ENCODE peak calls at places on chromosomes 16 and 17, in six cellular contexts. One of them, this sample, is unnamed.

GRCh38 chr17:37802712-37803416 is 58.0 kb upstream of the HNF1B start:
- DNase-seq in neuronal stem cell: no peak
- DNase-seq in IMR-90: peak; percentile 80
- DNase-seq in H9: no peak
- DNase-seq in mesendoderm: no peak
- DNase-seq in H1: no peak
- DNase-seq in this sample: peak; percentile 65

GRCh38 chr17:68491864-68492263 is 20.4 kb upstream of the PRKAR1A start:
- DNase-seq in neuronal stem cell: no peak
- DNase-seq in IMR-90: no peak
- DNase-seq in H9: no peak
- DNase-seq in mesendoderm: no peak
- DNase-seq in H1: no peak
- DNase-seq in this sample: no peak

GRCh38 chr17:17525331-17525730 is 29.1 kb upstream of the RASD1 start:
- DNase-seq in neuronal stem cell: no peak
- DNase-seq in IMR-90: no peak
- DNase-seq in H9: no peak
- DNase-seq in mesendoderm: no peak
- DNase-seq in H1: no peak
- DNase-seq in this sample: no peak

GRCh38 chr16:24853169-24853824 is 7.5 kb downstream of the SLC5A11 start:
- DNase-seq in neuronal stem cell: no peak
- DNase-seq in IMR-90: no peak
- DNase-seq in H9: no peak
- DNase-seq in mesendoderm: no peak
- DNase-seq in H1: no peak
- DNase-seq in this sample: no peak

GRCh38 chr16:66549284-66550131 is at the start of gene TK2:
- DNase-seq in neuronal stem cell: peak; percentile 54
- DNase-seq in IMR-90: peak; percentile 72
- DNase-seq in H9: peak; percentile 74
- DNase-seq in mesendoderm: peak; percentile 80
- DNase-seq in H1: peak; percentile 80
- DNase-seq in this sample: peak; percentile 69

GRCh38 chr17:80071116-80071980 is 30.0 kb upstream of the GAA start:
- DNase-seq in neuronal stem cell: no peak
- DNase-seq in IMR-90: peak; percentile 40
- DNase-seq in H9: no peak
- DNase-seq in mesendoderm: no peak
- DNase-seq in H1: no peak
- DNase-seq in this sample: no peak

GRCh38 chr17:83199500-83200201 is 120.2 kb downstream of the METRNL start:
- DNase-seq in neuronal stem cell: no peak
- DNase-seq in IMR-90: peak; percentile 49
- DNase-seq in H9: no peak
- DNase-seq in mesendoderm: no peak
- DNase-seq in H1: no peak
- DNase-seq in this sample: no peak

GRCh38 chr17:16419074-16419928 is 3.9 kb downstream of the TRPV2 start:
- DNase-seq in neuronal stem cell: no peak
- DNase-seq in IMR-90: peak; percentile 94
- DNase-seq in H9: no peak
- DNase-seq in mesendoderm: peak; percentile 82
- DNase-seq in H1: no peak
- DNase-seq in this sample: peak; percentile 96

GRCh38 chr17:9926150-9926804 is 21.2 kb upstream of the RCVRN start:
- DNase-seq in neuronal stem cell: no peak
- DNase-seq in IMR-90: no peak
- DNase-seq in H9: no peak
- DNase-seq in mesendoderm: no peak
- DNase-seq in H1: no peak
- DNase-seq in this sample: no peak

GRCh38 chr17:69954241-69954933 is 120.6 kb upstream of the KCNJ16 start:
- DNase-seq in neuronal stem cell: no peak
- DNase-seq in IMR-90: peak; percentile 38
- DNase-seq in H9: no peak
- DNase-seq in mesendoderm: no peak
- DNase-seq in H1: no peak
- DNase-seq in this sample: no peak

GRCh38 chr16:67605641-67606040 is 39.3 kb upstream of the CARMIL2 start:
- DNase-seq in neuronal stem cell: no peak
- DNase-seq in IMR-90: no peak
- DNase-seq in H9: no peak
- DNase-seq in mesendoderm: no peak
- DNase-seq in H1: no peak
- DNase-seq in this sample: no peak

GRCh38 chr16:56288019-56288418 is 96.7 kb downstream of the GNAO1 start:
- DNase-seq in neuronal stem cell: no peak
- DNase-seq in IMR-90: no peak
- DNase-seq in H9: no peak
- DNase-seq in mesendoderm: no peak
- DNase-seq in H1: no peak
- DNase-seq in this sample: no peak

GRCh38 chr17:31583795-31584340 is 192.4 kb downstream of the RAB11FIP4 start:
- DNase-seq in neuronal stem cell: no peak
- DNase-seq in IMR-90: no peak
- DNase-seq in H9: no peak
- DNase-seq in mesendoderm: no peak
- DNase-seq in H1: no peak
- DNase-seq in this sample: no peak

GRCh38 chr17:30225919-30226553 is 9.5 kb downstream of the SLC6A4 start:
- DNase-seq in neuronal stem cell: no peak
- DNase-seq in IMR-90: no peak
- DNase-seq in H9: no peak
- DNase-seq in mesendoderm: no peak
- DNase-seq in H1: no peak
- DNase-seq in this sample: no peak

GRCh38 chr16:55913717-55914116 is 38.5 kb upstream of the CES5A start:
- DNase-seq in neuronal stem cell: no peak
- DNase-seq in IMR-90: no peak
- DNase-seq in H9: no peak
- DNase-seq in mesendoderm: no peak
- DNase-seq in H1: no peak
- DNase-seq in this sample: no peak

GRCh38 chr17:56598471-56598870 is 5.0 kb downstream of the NOG start:
- DNase-seq in neuronal stem cell: no peak
- DNase-seq in IMR-90: peak; percentile 65
- DNase-seq in H9: no peak
- DNase-seq in mesendoderm: peak; percentile 82
- DNase-seq in H1: no peak
- DNase-seq in this sample: peak; percentile 45

GRCh38 chr16:75039941-75040340 is 41.1 kb downstream of the ZNRF1 start:
- DNase-seq in neuronal stem cell: no peak
- DNase-seq in IMR-90: no peak
- DNase-seq in H9: no peak
- DNase-seq in mesendoderm: no peak
- DNase-seq in H1: no peak
- DNase-seq in this sample: no peak

GRCh38 chr16:70495425-70496182 is 27.8 kb downstream of the COG4 start:
- DNase-seq in neuronal stem cell: no peak
- DNase-seq in IMR-90: no peak
- DNase-seq in H9: no peak
- DNase-seq in mesendoderm: no peak
- DNase-seq in H1: no peak
- DNase-seq in this sample: no peak

GRCh38 chr17:48500435-48501426 is 30.1 kb downstream of the HOXB1 start:
- DNase-seq in neuronal stem cell: no peak
- DNase-seq in IMR-90: peak; percentile 64
- DNase-seq in H9: peak; percentile 61
- DNase-seq in mesendoderm: peak; percentile 84
- DNase-seq in H1: no peak
- DNase-seq in this sample: peak; percentile 86

GRCh38 chr17:39212841-39213480 is 12.8 kb downstream of the STAC2 start:
- DNase-seq in neuronal stem cell: no peak
- DNase-seq in IMR-90: no peak
- DNase-seq in H9: peak; percentile 60
- DNase-seq in mesendoderm: no peak
- DNase-seq in H1: no peak
- DNase-seq in this sample: no peak

GRCh38 chr16:64910351-64910750 is 211.5 kb downstream of the CDH11 start:
- DNase-seq in neuronal stem cell: no peak
- DNase-seq in IMR-90: peak; percentile 96
- DNase-seq in H9: peak; percentile 30
- DNase-seq in mesendoderm: peak; percentile 78
- DNase-seq in H1: no peak
- DNase-seq in this sample: peak; percentile 87

GRCh38 chr17:36827056-36827455 is 110.2 kb upstream of the LHX1 start:
- DNase-seq in neuronal stem cell: no peak
- DNase-seq in IMR-90: no peak
- DNase-seq in H9: no peak
- DNase-seq in mesendoderm: no peak
- DNase-seq in H1: no peak
- DNase-seq in this sample: no peak

GRCh38 chr17:1154704-1155103 is 25.1 kb downstream of the ABR start:
- DNase-seq in neuronal stem cell: no peak
- DNase-seq in IMR-90: no peak
- DNase-seq in H9: no peak
- DNase-seq in mesendoderm: no peak
- DNase-seq in H1: no peak
- DNase-seq in this sample: no peak

GRCh38 chr16:11572301-11572995 is 14.3 kb downstream of the LITAF start:
- DNase-seq in neuronal stem cell: no peak
- DNase-seq in IMR-90: no peak
- DNase-seq in H9: no peak
- DNase-seq in mesendoderm: no peak
- DNase-seq in H1: no peak
- DNase-seq in this sample: no peak

GRCh38 chr17:77090476-77090875 is 50.3 kb upstream of the SEC14L1 start:
- DNase-seq in neuronal stem cell: no peak
- DNase-seq in IMR-90: no peak
- DNase-seq in H9: no peak
- DNase-seq in mesendoderm: no peak
- DNase-seq in H1: no peak
- DNase-seq in this sample: no peak

GRCh38 chr16:79253100-79253631 is 347.4 kb downstream of the MAF start:
- DNase-seq in neuronal stem cell: no peak
- DNase-seq in IMR-90: no peak
- DNase-seq in H9: no peak
- DNase-seq in mesendoderm: no peak
- DNase-seq in H1: no peak
- DNase-seq in this sample: no peak

GRCh38 chr17:66576473-66576872 is 258.4 kb upstream of the CACNG5 start:
- DNase-seq in neuronal stem cell: no peak
- DNase-seq in IMR-90: no peak
- DNase-seq in H9: peak; percentile 8
- DNase-seq in mesendoderm: no peak
- DNase-seq in H1: no peak
- DNase-seq in this sample: no peak

GRCh38 chr17:70144260-70144846 is 25.0 kb upstream of the KCNJ2 start:
- DNase-seq in neuronal stem cell: peak; percentile 9
- DNase-seq in IMR-90: peak; percentile 54
- DNase-seq in H9: no peak
- DNase-seq in mesendoderm: no peak
- DNase-seq in H1: no peak
- DNase-seq in this sample: peak; percentile 52

GRCh38 chr16:69364088-69364487 is 12.5 kb upstream of the TMED6 start:
- DNase-seq in neuronal stem cell: no peak
- DNase-seq in IMR-90: no peak
- DNase-seq in H9: no peak
- DNase-seq in mesendoderm: no peak
- DNase-seq in H1: no peak
- DNase-seq in this sample: no peak

GRCh38 chr17:55410722-55411462 is 10.7 kb downstream of the MMD start:
- DNase-seq in neuronal stem cell: no peak
- DNase-seq in IMR-90: no peak
- DNase-seq in H9: no peak
- DNase-seq in mesendoderm: no peak
- DNase-seq in H1: no peak
- DNase-seq in this sample: no peak

GRCh38 chr17:882827-883585 is 96.6 kb downstream of the NXN start:
- DNase-seq in neuronal stem cell: peak; percentile 54
- DNase-seq in IMR-90: peak; percentile 66
- DNase-seq in H9: peak; percentile 75
- DNase-seq in mesendoderm: peak; percentile 88
- DNase-seq in H1: no peak
- DNase-seq in this sample: peak; percentile 69

GRCh38 chr17:62705116-62705515 is 77.6 kb downstream of the MRC2 start:
- DNase-seq in neuronal stem cell: no peak
- DNase-seq in IMR-90: no peak
- DNase-seq in H9: no peak
- DNase-seq in mesendoderm: peak; percentile 86
- DNase-seq in H1: no peak
- DNase-seq in this sample: no peak
- H3K18ac ChIP-seq in neuronal stem cell: no peak overlapping the region
- H3K18ac ChIP-seq in IMR-90: peak overlapping the region; percentile 58
- H3K18ac ChIP-seq in H9: no peak overlapping the region
- H3K18ac ChIP-seq in mesendoderm: peak overlapping the region; percentile 97
- H3K18ac ChIP-seq in H1: peak overlapping the region; percentile 89
- H3K18ac ChIP-seq in this sample: peak overlapping the region; percentile 37

GRCh38 chr16:17340804-17341203 is 130.0 kb downstream of the XYLT1 start:
- DNase-seq in neuronal stem cell: no peak
- DNase-seq in IMR-90: no peak
- DNase-seq in H9: no peak
- DNase-seq in mesendoderm: no peak
- DNase-seq in H1: no peak
- DNase-seq in this sample: no peak
- H2BK15ac ChIP-seq in neuronal stem cell: no peak overlapping the region
- H2BK15ac ChIP-seq in IMR-90: peak overlapping the region; percentile 29
- H2BK15ac ChIP-seq in H9: no peak overlapping the region
- H2BK15ac ChIP-seq in mesendoderm: no peak overlapping the region
- H2BK15ac ChIP-seq in H1: no peak overlapping the region
- H2BK15ac ChIP-seq in this sample: no peak overlapping the region

GRCh38 chr17:43442711-43443110 is 41.1 kb upstream of the DHX8 start:
- DNase-seq in neuronal stem cell: no peak
- DNase-seq in IMR-90: peak; percentile 80
- DNase-seq in H9: no peak
- DNase-seq in mesendoderm: no peak
- DNase-seq in H1: no peak
- DNase-seq in this sample: peak; percentile 70

GRCh38 chr17:43446773-43447172 is 37.0 kb upstream of the DHX8 start:
- DNase-seq in neuronal stem cell: no peak
- DNase-seq in IMR-90: no peak
- DNase-seq in H9: no peak
- DNase-seq in mesendoderm: no peak
- DNase-seq in H1: no peak
- DNase-seq in this sample: no peak

GRCh38 chr17:43445009-43445589 is 38.7 kb upstream of the DHX8 start:
- DNase-seq in neuronal stem cell: no peak
- DNase-seq in IMR-90: no peak
- DNase-seq in H9: no peak
- DNase-seq in mesendoderm: no peak
- DNase-seq in H1: no peak
- DNase-seq in this sample: no peak

GRCh38 chr17:43443381-43443780 is 40.4 kb upstream of the DHX8 start:
- DNase-seq in neuronal stem cell: no peak
- DNase-seq in IMR-90: no peak
- DNase-seq in H9: no peak
- DNase-seq in mesendoderm: no peak
- DNase-seq in H1: no peak
- DNase-seq in this sample: no peak

GRCh38 chr17:43444223-43445008 is 39.4 kb upstream of the DHX8 start:
- DNase-seq in neuronal stem cell: no peak
- DNase-seq in IMR-90: peak; percentile 49
- DNase-seq in H9: no peak
- DNase-seq in mesendoderm: no peak
- DNase-seq in H1: no peak
- DNase-seq in this sample: peak; percentile 76
- H3K18ac ChIP-seq in neuronal stem cell: no peak overlapping the region
- H3K18ac ChIP-seq in IMR-90: peak overlapping the region; percentile 65
- H3K18ac ChIP-seq in H9: no peak overlapping the region
- H3K18ac ChIP-seq in mesendoderm: peak overlapping the region; percentile 81
- H3K18ac ChIP-seq in H1: no peak overlapping the region
- H3K18ac ChIP-seq in this sample: peak overlapping the region; percentile 38

GRCh38 chr16:30924086-30924714 is 828 bp downstream of the FBXL19 start:
- DNase-seq in neuronal stem cell: peak; percentile 26
- DNase-seq in IMR-90: no peak
- DNase-seq in H9: no peak
- DNase-seq in mesendoderm: peak; percentile 63
- DNase-seq in H1: peak; percentile 60
- DNase-seq in this sample: no peak
- H2BK15ac ChIP-seq in neuronal stem cell: peak overlapping the region; percentile 61
- H2BK15ac ChIP-seq in IMR-90: no peak overlapping the region
- H2BK15ac ChIP-seq in H9: no peak overlapping the region
- H2BK15ac ChIP-seq in mesendoderm: no peak overlapping the region
- H2BK15ac ChIP-seq in H1: no peak overlapping the region
- H2BK15ac ChIP-seq in this sample: peak overlapping the region; percentile 44